ENCODE peak calls at places on chromosomes 11 and 22, in ten cellular contexts. Z is kidney, U is A549, J is GM06990, E is brain microvascular endothelial cell, N is sigmoid colon, C is AG10803, Q is adrenal gland, X is neural progenitor cell, H is breast epithelium. I is an unnamed sample.

GRCh38 chr22:30266445-30267381 is at the start of gene OSM:
- DNase-seq in U (no peak), Z (peak; percentile 87), E (no peak), X (no peak), J (peak; percentile 75), N (peak; percentile 82), C (no peak), H (no peak), Q (peak; percentile 76), I (no peak)

GRCh38 chr22:35524966-35525686 is 15.5 kb upstream of the RASD2 start:
- DNase-seq in E (no peak), H (no peak), J (no peak), Q (peak; percentile 91), Z (no peak), U (no peak), N (peak; percentile 92), C (peak; percentile 81), X (no peak), I (no peak)

GRCh38 chr11:76824980-76825725 is 35.6 kb upstream of the ACER3 start:
- DNase-seq in Z (no peak), H (peak; percentile 85), N (no peak), X (no peak), U (no peak), E (no peak), J (no peak), Q (no peak), C (peak; percentile 42), I (no peak)

GRCh38 chr22:37020192-37020479 is 594 bp downstream of the MPST start:
- DNase-seq in X (no peak), U (peak; percentile 61), J (no peak), C (peak; percentile 56), Q (peak; percentile 73), N (no peak), Z (no peak), E (peak; percentile 29), H (no peak), I (no peak)

GRCh38 chr11:79436911-79437273 is 3.9 kb downstream of the TENM4 start:
- DNase-seq in X (no peak), C (no peak), N (no peak), Q (no peak), U (no peak), E (no peak), H (no peak), Z (no peak), J (no peak), I (no peak)

GRCh38 chr11:69054397-69055211 is 5.9 kb downstream of the TPCN2 start:
- DNase-seq in Q (no peak), Z (peak; percentile 46), N (no peak), C (no peak), X (no peak), H (no peak), U (no peak), J (no peak), E (no peak), I (no peak)

GRCh38 chr11:94417386-94417987 is 16.3 kb upstream of the GPR83 start:
- DNase-seq in J (no peak), E (peak; percentile 24), N (no peak), C (peak; percentile 52), Z (no peak), X (peak; percentile 54), Q (no peak), H (no peak), U (peak; percentile 28), I (no peak)

GRCh38 chr11:72519220-72519881 is 85.0 kb upstream of the CLPB start:
- DNase-seq in X (no peak), C (peak; percentile 29), E (no peak), U (no peak), J (peak; percentile 15), N (no peak), Q (no peak), H (no peak), Z (no peak), I (no peak)

GRCh38 chr22:33271390-33272161 is 213.4 kb upstream of the SYN3 start:
- DNase-seq in E (peak; percentile 1), Q (peak; percentile 64), Z (no peak), J (peak; percentile 82), X (peak; percentile 13), C (peak; percentile 80), H (no peak), N (no peak), U (no peak), I (no peak)

GRCh38 chr11:1819115-1819514 is 15.7 kb upstream of the SYT8 start:
- DNase-seq in E (no peak), X (no peak), C (no peak), H (no peak), J (no peak), Z (peak; percentile 12), Q (no peak), U (no peak), N (no peak), I (no peak)

GRCh38 chr11:122556605-122557004 is 98.9 kb upstream of the UBASH3B start:
- DNase-seq in Q (no peak), Z (no peak), H (no peak), E (no peak), J (peak; percentile 13), X (peak; percentile 77), N (no peak), C (peak; percentile 18), U (no peak), I (no peak)

GRCh38 chr11:10505278-10506012 is 35.5 kb downstream of the RNF141 start:
- DNase-seq in H (no peak), E (no peak), X (no peak), U (no peak), C (no peak), Z (no peak), Q (peak; percentile 37), N (no peak), J (no peak), I (no peak)

GRCh38 chr11:97943493-97943892 is 1077.3 kb upstream of the CNTN5 start:
- DNase-seq in Q (no peak), E (no peak), X (no peak), Z (no peak), J (no peak), U (no peak), N (no peak), C (no peak), H (no peak), I (no peak)

GRCh38 chr11:90134420-90135003 is at the start of gene NAALAD2:
- DNase-seq in C (peak; percentile 28), X (peak; percentile 86), E (peak; percentile 22), N (peak; percentile 62), Z (peak; percentile 82), H (no peak), J (peak; percentile 21), U (peak; percentile 5), Q (peak; percentile 79), I (no peak)

GRCh38 chr11:27347949-27348879 is 14.8 kb downstream of the CCDC34 start:
- DNase-seq in Z (no peak), C (no peak), X (peak; percentile 61), U (peak; percentile 61), Q (no peak), N (no peak), H (no peak), J (no peak), E (no peak), I (no peak)

GRCh38 chr11:128196235-128196634 is 391.1 kb downstream of the ETS1 start:
- DNase-seq in U (no peak), E (no peak), J (no peak), X (no peak), N (no peak), H (no peak), Q (no peak), Z (no peak), C (peak; percentile 88), I (no peak)

GRCh38 chr11:110527146-110527545 is 97.4 kb downstream of the FDX1 start:
- DNase-seq in Q (no peak), X (no peak), Z (no peak), E (no peak), H (no peak), J (no peak), C (peak; percentile 31), N (no peak), U (no peak), I (no peak)

GRCh38 chr11:2587132-2587930 is 112.5 kb downstream of the KCNQ1OT1 start:
- DNase-seq in C (no peak), U (no peak), Z (peak; percentile 67), X (no peak), H (peak; percentile 13), Q (peak; percentile 47), J (no peak), E (no peak), N (peak; percentile 55), I (no peak)

GRCh38 chr11:94656968-94657367 is 89.8 kb downstream of the PIWIL4 start:
- DNase-seq in E (no peak), H (no peak), Q (no peak), J (no peak), Z (no peak), C (peak; percentile 37), N (no peak), X (peak; percentile 12), U (no peak), I (no peak)

GRCh38 chr11:116217006-116217405 is 555.8 kb downstream of the BUD13 start:
- DNase-seq in J (no peak), C (peak; percentile 43), N (no peak), U (peak; percentile 48), E (peak; percentile 49), X (no peak), Q (peak; percentile 65), H (no peak), Z (no peak), I (no peak)
- TF ChIP-seq CTCF in J (peak; percentile 85), C (peak; percentile 80), N (peak; percentile 85), U (peak; percentile 53), E (peak; percentile 77), X (no peak), Q (peak; percentile 57), H (peak; percentile 41), Z (peak; percentile 68), I (peak; percentile 73)

GRCh38 chr11:62337682-62338181 is 484 bp downstream of the ASRGL1 start:
- DNase-seq in N (no peak), J (peak; percentile 24), Z (peak; percentile 81), E (no peak), H (no peak), X (peak; percentile 58), U (peak; percentile 27), C (no peak), Q (peak; percentile 58), I (no peak)
- H3K4me3 ChIP-seq in N (peak overlapping the region; percentile 67), J (peak overlapping the region; percentile 76), Z (peak overlapping the region; percentile 23), E (peak overlapping the region; percentile 59), H (peak overlapping the region; percentile 72), X (peak overlapping the region; percentile 68), U (peak overlapping the region; percentile 79), C (peak overlapping the region; percentile 58), Q (no peak overlapping the region), I (peak overlapping the region; percentile 83)

DNA sequence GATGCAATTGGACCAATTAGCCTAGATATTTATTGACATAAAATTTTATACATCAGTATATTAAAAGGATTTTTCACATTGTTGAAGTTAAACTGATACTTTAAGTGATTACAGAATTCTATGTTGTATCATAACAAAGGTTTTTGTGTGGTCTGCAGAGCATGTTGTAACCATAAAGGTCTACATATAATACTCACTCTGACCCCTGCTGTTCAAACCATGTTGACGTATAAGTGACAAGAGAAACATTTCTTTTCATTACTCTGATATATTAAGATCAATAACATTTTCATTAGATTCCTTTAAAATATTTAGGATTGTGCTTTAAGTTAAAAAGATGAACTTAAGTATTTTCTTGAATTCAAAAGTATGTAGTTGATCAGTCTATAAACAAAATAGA is 63.9 kb downstream of the GAS2 start:
- DNase-seq in X (peak; percentile 11), J (no peak), N (no peak), E (no peak), Z (no peak), C (no peak), Q (no peak), H (no peak), U (peak; percentile 11), I (no peak)
- TF ChIP-seq CTCF in X (no peak), J (peak; percentile 19), N (no peak), E (peak; percentile 27), Z (no peak), C (peak; percentile 20), Q (peak; percentile 18), H (no peak), U (no peak), I (peak; percentile 25)

GRCh38 chr11:627273-627585 is 248 bp upstream of the SCT start:
- DNase-seq in U (no peak), C (no peak), E (no peak), H (no peak), Q (no peak), X (no peak), N (no peak), J (no peak), Z (peak; percentile 57), I (no peak)
- H3K4me3 ChIP-seq in U (no peak overlapping the region), C (no peak overlapping the region), E (no peak overlapping the region), H (no peak overlapping the region), Q (no peak overlapping the region), X (no peak overlapping the region), N (no peak overlapping the region), J (no peak overlapping the region), Z (no peak overlapping the region), I (no peak overlapping the region)